ENCODE peak calls at places on chromosomes 2 and 18, in nine cellular contexts. S, Y, K, F, O, A, E, L and B are unnamed samples.

GRCh38 chr2:112087346-112088020 is 32.4 kb downstream of the TMEM87B start:
- DNase-seq in S (no peak), Y (no peak), K (no peak), F (no peak), O (no peak), A (no peak), E (no peak), L (no peak), B (no peak)

GRCh38 chr2:61855178-61855523 is 1.3 kb upstream of the FAM161A start:
- DNase-seq in S (no peak), Y (no peak), K (peak), F (peak), O (peak), A (peak), E (peak), L (no peak), B (no peak)

GRCh38 chr2:43791035-43791434 is 17.2 kb downstream of the DYNC2LI1 start:
- DNase-seq in S (no peak), Y (no peak), K (no peak), F (no peak), O (no peak), A (no peak), E (no peak), L (no peak), B (no peak)

GRCh38 chr18:3799515-3799914 is 349.5 kb downstream of the TGIF1 start:
- DNase-seq in S (no peak), Y (no peak), K (peak), F (peak), O (no peak), A (no peak), E (no peak), L (no peak), B (no peak)

GRCh38 chr2:217856871-217857270 is 145.9 kb downstream of the TNS1 start:
- DNase-seq in S (no peak), Y (no peak), K (no peak), F (no peak), O (no peak), A (no peak), E (no peak), L (no peak), B (no peak)

GRCh38 chr18:74950479-74950878 is 258.5 kb downstream of the PTGR3 start:
- DNase-seq in S (no peak), Y (no peak), K (no peak), F (no peak), O (peak), A (no peak), E (no peak), L (no peak), B (no peak)

GRCh38 chr2:55425449-55425848 is 5.8 kb upstream of the CCDC88A start:
- DNase-seq in S (no peak), Y (no peak), K (no peak), F (peak), O (peak), A (no peak), E (peak), L (no peak), B (no peak)

GRCh38 chr2:228224410-228224809 is 42.9 kb upstream of the SPHKAP start:
- DNase-seq in S (no peak), Y (no peak), K (no peak), F (no peak), O (peak), A (no peak), E (no peak), L (no peak), B (no peak)

GRCh38 chr2:27566628-27567027 is 16.2 kb upstream of the ZNF512 start:
- DNase-seq in S (no peak), Y (no peak), K (no peak), F (peak), O (peak), A (no peak), E (peak), L (no peak), B (no peak)

GRCh38 chr2:182893666-182894065 is 27.2 kb upstream of the FRZB start:
- DNase-seq in S (no peak), Y (no peak), K (no peak), F (no peak), O (no peak), A (no peak), E (no peak), L (no peak), B (no peak)

GRCh38 chr2:101014264-101014857 is 12.3 kb downstream of the RPL31 start:
- DNase-seq in S (no peak), Y (no peak), K (no peak), F (no peak), O (no peak), A (no peak), E (no peak), L (no peak), B (no peak)

GRCh38 chr18:34918856-34919255 is 122.4 kb upstream of the MAPRE2 start:
- DNase-seq in S (no peak), Y (no peak), K (no peak), F (peak), O (no peak), A (no peak), E (no peak), L (no peak), B (no peak)

GRCh38 chr2:207066784-207067460 is 98.8 kb downstream of the KLF7 start:
- DNase-seq in S (no peak), Y (no peak), K (no peak), F (peak), O (no peak), A (no peak), E (no peak), L (no peak), B (no peak)

GRCh38 chr2:171811229-171811628 is 82.8 kb downstream of the SLC25A12 start:
- DNase-seq in S (no peak), Y (no peak), K (no peak), F (peak), O (peak), A (peak), E (peak), L (no peak), B (no peak)

GRCh38 chr2:11784747-11785610 is 38.5 kb downstream of the LPIN1 start:
- DNase-seq in S (peak), Y (peak), K (peak), F (peak), O (peak), A (no peak), E (peak), L (no peak), B (no peak)

GRCh38 chr18:24695168-24695567 is 234.7 kb downstream of the HRH4 start:
- DNase-seq in S (no peak), Y (no peak), K (no peak), F (no peak), O (no peak), A (no peak), E (no peak), L (no peak), B (no peak)

GRCh38 chr18:79383388-79384056 is 12.2 kb upstream of the NFATC1 start:
- DNase-seq in S (no peak), Y (no peak), K (no peak), F (no peak), O (no peak), A (no peak), E (no peak), L (peak), B (no peak)

GRCh38 chr2:127605691-127606277 is 40.2 kb upstream of the GPR17 start:
- DNase-seq in S (no peak), Y (no peak), K (no peak), F (no peak), O (no peak), A (no peak), E (no peak), L (peak), B (no peak)

GRCh38 chr2:207617011-207617671 is 8.1 kb downstream of the METTL21A start:
- DNase-seq in S (no peak), Y (no peak), K (no peak), F (peak), O (peak), A (no peak), E (peak), L (no peak), B (no peak)

GRCh38 chr2:7792031-7792651 is 874.9 kb downstream of the RNF144A start:
- DNase-seq in S (no peak), Y (no peak), K (no peak), F (peak), O (no peak), A (peak), E (no peak), L (no peak), B (no peak)

GRCh38 chr2:105239924-105240323 is 1.6 kb upstream of the GPR45 start:
- DNase-seq in S (no peak), Y (no peak), K (no peak), F (peak), O (no peak), A (no peak), E (peak), L (no peak), B (no peak)

GRCh38 chr18:49494660-49495059 is 7.6 kb upstream of the C18orf32 start:
- DNase-seq in S (no peak), Y (no peak), K (no peak), F (no peak), O (no peak), A (no peak), E (peak), L (no peak), B (no peak)

GRCh38 chr18:3051718-3052410 is 38.9 kb upstream of the LPIN2 start:
- DNase-seq in S (no peak), Y (no peak), K (no peak), F (no peak), O (peak), A (no peak), E (no peak), L (no peak), B (no peak)

GRCh38 chr2:229137623-229138022 is 133.5 kb downstream of the PID1 start:
- DNase-seq in S (no peak), Y (no peak), K (no peak), F (no peak), O (no peak), A (no peak), E (no peak), L (no peak), B (no peak)

GRCh38 chr2:98870516-98871158 is 65.4 kb downstream of the CRACDL start:
- DNase-seq in S (no peak), Y (no peak), K (no peak), F (no peak), O (no peak), A (peak), E (no peak), L (no peak), B (no peak)

GRCh38 chr2:191844706-191845105 is 2.2 kb downstream of the CAVIN2 start:
- DNase-seq in S (no peak), Y (no peak), K (no peak), F (no peak), O (peak), A (no peak), E (no peak), L (no peak), B (no peak)

GRCh38 chr18:11909081-11909410 is 929 bp upstream of the MPPE1 start:
- DNase-seq in S (no peak), Y (no peak), K (no peak), F (no peak), O (no peak), A (no peak), E (no peak), L (no peak), B (no peak)

GRCh38 chr2:237199577-237199976 is 113.9 kb downstream of the COPS8 start:
- DNase-seq in S (no peak), Y (no peak), K (no peak), F (no peak), O (no peak), A (no peak), E (no peak), L (no peak), B (no peak)